ENCODE peak calls at places on chromosomes 1 and 21, in seven cellular contexts. R is heart left ventricle, Y is prostate gland, I is Peyer's patch, F is breast epithelium, U is tibial nerve, Z is body of pancreas. M is an unnamed sample. For H3K4me1, the result is how much of the 10 kb centered on the place peaks cover.

GRCh38 chr21:38352536-38353219 is 95.9 kb downstream of the KCNJ15 start:
- DNase-seq in U (peak), I (no peak), F (no peak), R (peak), Y (peak), Z (peak), M (no peak)

GRCh38 chr1:247332215-247332900 is 691 bp upstream of the ZNF496 start:
- DNase-seq in R (peak), Z (peak), Y (peak), I (peak), F (no peak), U (no peak), M (peak)

GRCh38 chr21:38365521-38365920 is 108.7 kb downstream of the KCNJ15 start:
- DNase-seq in Z (no peak), I (no peak), F (no peak), Y (no peak), U (no peak), R (no peak), M (no peak)

GRCh38 chr1:244087021-244087560 is 36.0 kb downstream of the ZBTB18 start:
- DNase-seq in I (no peak), U (no peak), F (no peak), Z (no peak), Y (no peak), R (no peak), M (no peak)

GRCh38 chr1:40344597-40344996 is 27.5 kb upstream of the COL9A2 start:
- DNase-seq in I (no peak), Y (peak), F (no peak), U (peak), Z (peak), R (peak), M (no peak)

GRCh38 chr1:162380061-162380846 is 1.3 kb upstream of the C1orf226 start:
- DNase-seq in F (no peak), Y (no peak), R (no peak), I (no peak), Z (no peak), U (no peak), M (peak)

GRCh38 chr1:41175546-41175945 is 66.6 kb downstream of the SCMH1 start:
- DNase-seq in U (no peak), F (no peak), I (no peak), Z (no peak), R (no peak), Y (no peak), M (no peak)

GRCh38 chr1:97603218-97603617 is 317.6 kb downstream of the DPYD start:
- DNase-seq in Z (no peak), U (no peak), I (no peak), Y (no peak), R (no peak), F (no peak), M (no peak)

GRCh38 chr1:50644447-50645105 is 221.3 kb upstream of the DMRTA2 start:
- DNase-seq in Z (no peak), U (no peak), Y (no peak), R (no peak), I (no peak), F (no peak), M (no peak)

GRCh38 chr1:182588460-182589396 is at the start of gene RNASEL:
- DNase-seq in I (peak), R (peak), F (peak), Z (peak), U (peak), Y (peak), M (peak)

GRCh38 chr1:215557992-215558626 is 9.0 kb upstream of the KCTD3 start:
- DNase-seq in F (no peak), R (no peak), Z (no peak), U (no peak), Y (no peak), I (no peak), M (no peak)

GRCh38 chr1:87330201-87330953 is 1.7 kb downstream of the LMO4 start:
- DNase-seq in I (no peak), F (no peak), Y (no peak), R (no peak), Z (no peak), U (peak), M (peak)

GRCh38 chr1:215219372-215219771 is 136.8 kb downstream of the KCNK2 start:
- DNase-seq in Z (no peak), R (no peak), F (no peak), I (no peak), Y (no peak), U (no peak), M (no peak)

GRCh38 chr1:219121634-219122033 is 52.0 kb upstream of the LYPLAL1 start:
- DNase-seq in F (no peak), Y (no peak), Z (no peak), R (no peak), U (no peak), I (no peak), M (no peak)

GRCh38 chr1:119873166-119874025 is 22.9 kb downstream of the ADAM30 start:
- DNase-seq in Y (no peak), F (no peak), I (no peak), R (peak), Z (no peak), U (peak), M (no peak)

GRCh38 chr1:81811757-81812371 is 11.1 kb downstream of the ADGRL2 start:
- DNase-seq in F (no peak), U (no peak), Y (no peak), R (no peak), Z (no peak), I (no peak), M (no peak)

GRCh38 chr1:246631426-246631825 is 65.2 kb downstream of the CNST start:
- DNase-seq in U (no peak), I (no peak), F (no peak), Y (no peak), Z (no peak), R (no peak), M (no peak)

GRCh38 chr1:43548285-43549271 is 17.9 kb downstream of the PTPRF start:
- DNase-seq in Z (peak), Y (peak), R (no peak), F (no peak), U (no peak), I (no peak), M (no peak)

GRCh38 chr1:87318806-87319205 is 9.9 kb upstream of the LMO4 start:
- DNase-seq in Y (no peak), Z (no peak), U (no peak), I (no peak), F (no peak), R (no peak), M (no peak)

GRCh38 chr1:244273262-244273844 is 178.4 kb downstream of the ADSS2 start:
- DNase-seq in Y (no peak), R (no peak), I (no peak), U (no peak), Z (no peak), F (no peak), M (no peak)

GRCh38 chr1:243596441-243597183 is 253.4 kb downstream of the AKT3 start:
- DNase-seq in R (no peak), I (no peak), F (no peak), Z (no peak), Y (no peak), U (no peak), M (no peak)

GRCh38 chr1:40041466-40041838 is 923 bp downstream of the CAP1 start:
- DNase-seq in I (no peak), Z (no peak), F (no peak), R (no peak), Y (no peak), U (no peak), M (no peak)

GRCh38 chr1:119275145-119275929 is 93.2 kb upstream of the HAO2 start:
- DNase-seq in U (peak), R (peak), I (no peak), Y (no peak), F (no peak), Z (peak), M (peak)

GRCh38 chr21:39852726-39853510 is 14.3 kb upstream of the PCP4 start:
- DNase-seq in Z (no peak), U (no peak), Y (no peak), R (no peak), F (no peak), I (no peak), M (no peak)

GRCh38 chr1:90501281-90501680 is 215.8 kb downstream of the BARHL2 start:
- DNase-seq in F (no peak), R (no peak), Y (no peak), I (no peak), U (no peak), Z (no peak), M (no peak)

GRCh38 chr1:180353930-180354329 is 123.9 kb downstream of the LHX4 start:
- DNase-seq in F (no peak), Y (no peak), U (no peak), R (no peak), I (no peak), Z (no peak), M (no peak)

GRCh38 chr1:15884477-15884876 is 37.0 kb downstream of the SPEN start:
- DNase-seq in F (no peak), Z (no peak), R (no peak), U (no peak), Y (no peak), I (no peak), M (no peak)

GRCh38 chr1:15885269-15885668 is 37.8 kb downstream of the SPEN start:
- DNase-seq in Y (no peak), U (no peak), F (no peak), Z (no peak), R (no peak), I (no peak), M (no peak)

GRCh38 chr1:15883326-15883725 is 35.8 kb downstream of the SPEN start:
- DNase-seq in I (no peak), Z (no peak), U (no peak), Y (no peak), R (no peak), F (no peak), M (no peak)

GRCh38 chr1:15886613-15887167 is 39.2 kb downstream of the SPEN start:
- DNase-seq in U (no peak), Y (no peak), R (no peak), I (no peak), F (no peak), Z (no peak), M (no peak)

GRCh38 chr1:15885701-15886612 is 38.5 kb downstream of the SPEN start:
- DNase-seq in F (peak), Z (peak), I (peak), Y (peak), R (peak), U (peak), M (peak)
- TF ChIP-seq POLR2A in F (no peak), Z (no peak), I (no peak), Y (peak), R (peak), U (peak), M (peak)

GRCh38 chr1:201021333-201022177 is 2.0 kb downstream of the KIF21B start:
- DNase-seq in Z (no peak), F (no peak), I (no peak), U (no peak), R (no peak), Y (no peak), M (no peak)

GRCh38 chr1:201022178-201022823 is 1.2 kb downstream of the KIF21B start:
- DNase-seq in R (no peak), Y (no peak), Z (no peak), F (no peak), I (no peak), U (no peak), M (no peak)

GRCh38 chr1:201023517-201023902 is at the start of gene KIF21B:
- DNase-seq in U (peak), R (peak), Y (peak), Z (peak), F (no peak), I (peak), M (peak)

GRCh38 chr1:201024251-201024998 is 911 bp upstream of the KIF21B start:
- DNase-seq in Z (no peak), U (no peak), I (no peak), Y (no peak), R (no peak), F (no peak), M (no peak)

GRCh38 chr1:201022824-201023516 is 544 bp downstream of the KIF21B start:
- DNase-seq in I (no peak), U (no peak), Y (no peak), R (no peak), Z (no peak), F (no peak), M (peak)
- H3K4me1 ChIP-seq in I (under half), U (under half), Y (under half), R (under half), Z (under half), F (under half), M (half or more)

GRCh38 chr21:44338971-44339910 is at the start of gene CFAP410:
- DNase-seq in F (peak), Z (peak), U (peak), I (peak), Y (peak), R (peak), M (peak)
- TF ChIP-seq POLR2A in F (peak), Z (peak), U (peak), I (peak), Y (peak), R (peak), M (peak)

GRCh38 chr1:2137257-2138121 is 57.1 kb downstream of the FAAP20 start:
- DNase-seq in I (peak), Z (no peak), U (no peak), F (no peak), R (no peak), Y (no peak), M (no peak)

GRCh38 chr1:2136836-2137235 is 57.7 kb downstream of the FAAP20 start:
- DNase-seq in Y (no peak), R (no peak), U (no peak), F (no peak), Z (no peak), I (no peak), M (no peak)

GRCh38 chr1:2135866-2136265 is 58.7 kb downstream of the FAAP20 start:
- DNase-seq in Z (no peak), I (peak), R (no peak), Y (no peak), U (no peak), F (no peak), M (no peak)

GRCh38 chr1:2135425-2135824 is 59.1 kb downstream of the FAAP20 start:
- DNase-seq in Z (peak), I (peak), F (peak), R (peak), Y (peak), U (peak), M (no peak)

DNA sequence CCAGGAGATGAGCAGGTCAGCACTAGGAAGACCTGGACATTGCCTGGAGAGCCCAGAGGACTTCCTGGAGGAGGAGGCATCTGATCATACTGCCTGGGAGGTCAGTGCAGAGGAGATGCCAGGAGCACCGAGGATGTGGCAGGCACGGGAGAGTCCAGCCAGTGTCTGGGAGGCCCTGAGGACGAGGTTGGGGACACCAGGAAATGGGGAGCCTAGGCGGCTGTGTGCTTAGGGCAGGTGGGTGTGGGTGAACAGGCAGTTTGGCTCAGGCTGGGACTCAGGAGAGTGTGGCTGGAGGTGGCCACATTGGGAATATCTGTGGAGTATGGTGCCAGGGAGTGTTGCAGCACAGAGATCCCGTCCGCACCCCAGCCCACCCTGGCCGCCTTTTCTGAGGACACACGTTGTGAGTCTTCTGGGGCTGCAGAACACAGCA is 58.2 kb downstream of the FAAP20 start:
- DNase-seq in I (peak), R (no peak), Y (no peak), Z (no peak), F (no peak), U (no peak), M (no peak)
- H3K4me1 ChIP-seq in I (under half), R (under half), Y (under half), Z (under half), F (under half), U (under half), M (half or more)

DNA sequence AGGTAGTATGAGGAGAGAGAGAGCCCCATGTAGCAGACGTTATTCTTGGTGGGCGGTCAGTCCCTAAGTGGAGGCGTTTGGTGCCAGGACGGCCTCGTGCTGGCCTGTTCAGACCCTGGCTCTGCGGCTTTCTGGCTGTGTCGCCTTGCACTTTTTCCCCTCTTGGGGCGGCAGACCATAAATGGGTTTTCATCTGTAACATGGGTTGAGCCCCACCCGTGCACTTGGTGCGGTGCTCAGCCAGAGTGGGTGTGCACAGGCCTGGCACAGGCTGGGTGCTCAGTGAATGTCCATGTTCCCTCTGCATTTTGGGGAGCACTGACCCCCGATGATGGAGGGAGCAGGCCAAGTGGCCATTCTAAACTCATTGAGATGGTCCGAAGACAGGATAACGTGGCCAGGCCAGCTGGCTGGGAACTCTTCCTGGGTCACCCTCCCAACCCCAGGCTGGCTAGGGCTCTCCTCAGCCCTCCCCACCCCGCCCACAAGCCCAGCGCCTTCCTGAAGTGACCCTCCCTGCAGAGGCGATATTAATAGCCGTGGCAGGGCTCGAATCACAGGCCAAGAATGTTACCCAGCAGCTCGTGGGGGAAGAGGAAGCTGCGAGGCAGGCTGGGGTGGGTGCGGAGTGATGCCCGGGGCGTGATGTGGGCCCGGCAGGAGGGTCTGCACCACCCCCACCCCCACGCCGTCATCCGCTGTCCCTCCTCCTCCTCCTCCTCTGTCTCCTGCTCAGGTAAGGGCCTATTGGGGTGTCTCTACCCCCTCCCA is 78.5 kb downstream of the ARHGEF10L start:
- DNase-seq in R (peak), Y (no peak), I (no peak), U (peak), Z (no peak), F (no peak), M (no peak)
- TF ChIP-seq POLR2A in R (peak), Y (no peak), I (no peak), U (peak), Z (no peak), F (no peak), M (no peak)

GRCh38 chr1:113943028-113943811 is 14.1 kb downstream of the HIPK1 start:
- DNase-seq in R (no peak), I (no peak), F (no peak), Y (no peak), U (no peak), Z (no peak), M (no peak)
- H3K4me1 ChIP-seq in R (under half), I (under half), F (under half), Y (under half), U (under half), Z (under half), M (under half)

DNA sequence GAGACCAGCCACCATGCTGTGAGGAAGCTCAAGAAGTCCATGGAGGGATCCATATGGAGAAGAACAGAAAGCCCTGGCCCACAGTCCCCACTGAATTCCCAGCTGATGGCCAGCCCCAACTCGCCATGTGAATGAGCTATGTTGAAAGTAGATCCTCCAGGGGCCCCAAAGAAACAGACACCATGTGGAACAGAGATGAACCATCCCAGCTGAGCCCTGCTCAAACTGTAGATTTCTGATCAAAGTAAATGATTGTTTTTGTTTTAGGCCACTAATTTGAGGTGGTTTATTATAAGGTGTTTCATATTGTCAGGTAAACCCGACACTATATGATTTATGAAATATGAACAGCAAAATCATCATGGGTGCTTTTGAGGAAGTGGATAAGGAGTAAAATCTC is 32.8 kb downstream of the SYT2 start:
- DNase-seq in Z (no peak), U (no peak), I (no peak), F (no peak), Y (no peak), R (no peak), M (no peak)
- TF ChIP-seq POLR2A in Z (no peak), U (no peak), I (no peak), F (no peak), Y (no peak), R (no peak), M (no peak)

DNA sequence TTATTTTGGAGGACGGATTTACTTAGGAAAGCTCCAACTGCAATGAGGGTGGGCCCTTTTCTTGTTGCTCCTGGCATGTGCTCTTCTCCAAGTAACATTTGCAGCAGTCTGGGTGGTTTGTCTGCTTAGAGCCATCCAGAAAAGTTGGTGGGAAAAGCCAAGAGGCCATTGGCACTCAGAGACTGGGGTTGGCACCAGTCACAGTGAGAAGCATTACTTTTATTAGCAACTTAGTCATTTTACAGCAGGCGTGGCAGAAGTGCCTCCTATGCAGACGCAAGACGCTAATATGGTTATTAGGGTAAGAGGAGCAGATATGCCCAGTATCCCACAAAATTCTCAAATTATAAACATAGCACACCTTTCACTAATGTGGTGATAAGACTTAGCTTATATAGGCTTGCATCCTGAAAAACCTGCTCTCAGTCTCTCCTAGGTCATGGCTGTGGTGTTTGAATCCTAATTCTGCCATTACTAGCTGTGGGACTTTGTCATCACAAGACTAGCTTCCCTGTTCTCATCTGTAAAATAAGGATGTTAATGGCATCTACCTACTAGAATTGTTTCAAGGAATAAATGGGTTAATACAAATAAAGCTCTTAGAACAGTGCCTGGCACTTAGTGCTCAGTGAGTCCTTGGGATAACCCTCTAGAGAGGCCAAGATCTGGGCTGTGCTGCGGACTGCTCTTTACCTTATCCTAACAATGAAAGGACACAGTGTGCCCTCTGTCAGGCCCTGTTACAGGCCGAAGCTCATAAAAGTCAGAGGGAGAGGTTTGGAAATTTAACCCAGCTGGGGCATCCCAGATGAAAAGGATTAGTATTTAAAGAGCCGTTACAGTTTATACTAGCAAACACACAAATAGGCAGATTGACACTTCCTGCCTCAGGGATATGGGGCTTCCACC is 154.6 kb downstream of the ROR1 start:
- DNase-seq in R (peak), Z (peak), F (no peak), I (no peak), Y (peak), U (no peak), M (no peak)
- H3K4me1 ChIP-seq in R (under half), Z (under half), F (under half), I (under half), Y (under half), U (under half), M (under half)

GRCh38 chr1:175463856-175464255 is 271.3 kb upstream of the KIAA0040 start:
- DNase-seq in U (no peak), Z (no peak), R (no peak), I (no peak), F (no peak), Y (no peak), M (no peak)
- TF ChIP-seq POLR2A in U (no peak), Z (no peak), R (no peak), I (no peak), F (no peak), Y (no peak), M (no peak)

GRCh38 chr1:26025517-26025916 is 3.9 kb downstream of the EXTL1 start:
- DNase-seq in Y (no peak), Z (no peak), F (no peak), R (no peak), I (no peak), U (no peak), M (no peak)
- H3K4me1 ChIP-seq in Y (under half), Z (under half), F (under half), R (under half), I (under half), U (under half), M (under half)